ENCODE peak calls at places on chromosomes 1 and 21, in five cellular contexts. A, J, S, Z and P are unnamed samples. For H3K4me1, the result is how much of the 10 kb centered on the place peaks cover.

GRCh38 chr21:31370893-31371652 is 27.0 kb upstream of the TIAM1 start:
- DNase-seq in A (no peak), J (no peak), Z (no peak), S (no peak), P (no peak)

GRCh38 chr1:116356673-116357072 is 16.4 kb upstream of the ATP1A1 start:
- DNase-seq in Z (no peak), J (no peak), A (no peak), S (no peak), P (no peak)

GRCh38 chr1:225750865-225751824 is 26.5 kb upstream of the SRP9 start:
- DNase-seq in S (no peak), A (no peak), Z (no peak), J (no peak), P (no peak)

GRCh38 chr1:73910466-73910865 is 287.5 kb downstream of the LRRIQ3 start:
- DNase-seq in S (no peak), A (no peak), J (no peak), Z (no peak), P (no peak)

GRCh38 chr1:235758931-235759330 is 107.8 kb downstream of the LYST start:
- DNase-seq in Z (no peak), J (no peak), A (no peak), S (no peak), P (peak)

GRCh38 chr1:108000620-108001105 is 35.7 kb upstream of the VAV3 start:
- DNase-seq in J (peak), S (no peak), A (peak), Z (no peak), P (no peak)

GRCh38 chr1:201356236-201356635 is 21.2 kb downstream of the TNNT2 start:
- DNase-seq in A (no peak), Z (no peak), S (no peak), J (no peak), P (no peak)

GRCh38 chr1:43444151-43444826 is 9.4 kb downstream of the HYI start:
- DNase-seq in A (no peak), S (no peak), Z (no peak), J (no peak), P (no peak)

GRCh38 chr1:9823693-9823942 is 147 bp downstream of the CLSTN1 start:
- DNase-seq in J (no peak), Z (no peak), A (no peak), S (no peak), P (no peak)

GRCh38 chr1:54331091-54331772 is 75.0 kb downstream of the SSBP3 start:
- DNase-seq in J (no peak), A (no peak), S (no peak), Z (no peak), P (no peak)

GRCh38 chr21:41630249-41630648 is 122.3 kb upstream of the TMPRSS2 start:
- DNase-seq in J (no peak), S (no peak), A (peak), Z (no peak), P (peak)

GRCh38 chr1:156245451-156246232 is 2.2 kb downstream of the PAQR6 start:
- DNase-seq in S (peak), Z (peak), J (peak), A (no peak), P (no peak)

GRCh38 chr1:98903261-98903660 is 101.4 kb downstream of the PLPPR5 start:
- DNase-seq in Z (no peak), S (no peak), J (no peak), A (no peak), P (peak)

GRCh38 chr1:82979593-82980230 is 1019.2 kb downstream of the TTLL7 start:
- DNase-seq in J (no peak), Z (no peak), A (no peak), S (no peak), P (no peak)

GRCh38 chr1:19765623-19766022 is 34.1 kb downstream of the TMCO4 start:
- DNase-seq in S (no peak), A (peak), J (no peak), Z (no peak), P (peak)

GRCh38 chr1:159141584-159142518 is 29.6 kb upstream of the CADM3 start:
- DNase-seq in A (no peak), J (no peak), Z (peak), S (no peak), P (peak)

GRCh38 chr21:39134288-39134810 is 48.9 kb downstream of the PSMG1 start:
- DNase-seq in A (no peak), S (no peak), Z (no peak), J (no peak), P (no peak)

GRCh38 chr21:39132248-39132647 is 51.0 kb downstream of the PSMG1 start:
- DNase-seq in S (no peak), Z (no peak), J (no peak), A (no peak), P (peak)

GRCh38 chr21:39141502-39141901 is 41.7 kb downstream of the PSMG1 start:
- DNase-seq in A (no peak), J (no peak), Z (no peak), S (no peak), P (no peak)

GRCh38 chr21:39136711-39137110 is 46.5 kb downstream of the PSMG1 start:
- DNase-seq in S (no peak), Z (no peak), J (no peak), A (peak), P (no peak)

GRCh38 chr21:39137248-39138186 is 45.7 kb downstream of the PSMG1 start:
- DNase-seq in Z (peak), J (no peak), S (no peak), A (no peak), P (no peak)
- TF ChIP-seq CTCF in Z (peak), J (no peak), S (no peak), A (no peak), P (peak)

GRCh38 chr21:45042664-45043161 is 31.7 kb upstream of the ADARB1 start:
- DNase-seq in S (no peak), Z (no peak), J (no peak), A (no peak), P (no peak)

GRCh38 chr21:45041351-45041805 is 33.0 kb upstream of the ADARB1 start:
- DNase-seq in A (no peak), J (peak), Z (no peak), S (no peak), P (no peak)

GRCh38 chr21:45043541-45044020 is 30.8 kb upstream of the ADARB1 start:
- DNase-seq in S (no peak), A (no peak), Z (no peak), J (no peak), P (no peak)

GRCh38 chr21:45040739-45041138 is 33.6 kb upstream of the ADARB1 start:
- DNase-seq in S (no peak), J (no peak), Z (no peak), A (no peak), P (no peak)

DNA sequence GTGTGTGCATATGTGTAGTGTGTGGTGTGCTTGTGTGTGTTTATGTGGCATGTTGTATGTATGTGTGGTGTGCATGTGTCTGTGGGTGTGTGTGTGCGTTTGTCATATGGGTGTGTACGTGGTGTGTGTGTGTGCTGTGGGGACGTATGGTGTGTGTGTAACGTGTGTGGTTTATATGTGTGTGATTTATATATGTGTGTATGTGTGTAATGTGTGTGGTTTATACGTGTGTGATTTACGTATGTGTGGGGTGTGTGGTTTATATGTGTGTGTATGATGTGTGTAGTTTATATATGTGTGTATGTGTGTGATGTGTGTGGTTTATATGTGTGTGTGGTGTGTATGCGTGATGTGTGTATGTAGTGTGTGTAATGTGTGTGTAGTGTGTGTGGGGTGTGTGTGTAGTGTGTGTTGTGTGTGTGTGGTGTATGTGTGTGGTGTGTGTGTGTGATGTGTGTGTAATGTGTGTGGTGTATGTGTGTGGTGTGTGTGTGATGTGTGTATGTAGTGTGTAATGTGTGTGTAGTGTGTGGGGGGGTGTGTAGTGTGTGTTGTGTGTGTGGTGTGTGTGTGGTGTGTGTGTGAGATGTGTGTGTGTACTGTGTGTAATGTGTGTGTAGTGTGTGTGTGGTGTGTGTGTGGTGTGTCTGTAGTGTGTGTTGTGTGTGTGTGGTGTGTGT is 32.3 kb upstream of the ADARB1 start:
- DNase-seq in S (no peak), A (no peak), Z (no peak), J (no peak), P (no peak)
- H3K4me1 ChIP-seq in S (under half), A (under half), Z (under half), J (under half), P (under half)

DNA sequence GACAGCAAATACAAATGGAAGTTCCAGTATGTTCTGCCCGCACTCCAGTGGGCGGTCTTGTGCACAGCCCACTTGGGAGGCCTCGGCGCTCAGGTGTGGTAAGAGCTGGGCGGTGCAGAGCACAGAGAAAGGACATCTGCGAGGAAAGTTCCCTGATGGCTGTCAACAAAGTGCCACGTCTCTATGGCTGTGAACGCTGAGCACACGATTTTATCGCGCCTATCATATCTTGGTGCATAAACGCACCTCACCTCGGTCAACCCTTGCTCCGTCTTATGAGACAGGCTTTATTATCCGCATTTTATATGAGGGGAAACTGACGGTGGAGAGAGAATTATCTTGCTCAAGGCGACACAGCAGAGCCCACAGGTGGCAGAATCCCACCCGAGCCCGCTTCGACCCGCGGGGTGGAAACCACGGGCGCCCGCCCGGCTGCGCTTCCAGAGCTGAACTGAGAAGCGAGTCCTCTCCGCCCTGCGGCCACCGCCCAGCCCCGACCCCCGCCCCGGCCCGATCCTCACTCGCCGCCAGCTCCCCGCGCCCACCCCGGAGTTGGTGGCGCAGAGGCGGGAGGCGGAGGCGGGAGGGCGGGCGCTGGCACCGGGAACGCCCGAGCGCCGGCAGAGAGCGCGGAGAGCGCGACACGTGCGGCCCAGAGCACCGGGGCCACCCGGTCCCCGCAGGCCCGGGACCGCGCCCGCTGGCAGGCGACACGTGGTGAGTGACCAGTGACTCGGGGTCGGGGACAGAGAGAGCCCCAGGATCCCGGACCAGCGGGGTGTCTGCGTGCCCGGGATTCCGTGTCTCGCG is at the start of gene IL12RB2:
- DNase-seq in J (peak), Z (peak), A (no peak), S (peak), P (no peak)
- H3K27ac ChIP-seq in J (no peak), Z (no peak), A (no peak), S (no peak), P (peak)

DNA sequence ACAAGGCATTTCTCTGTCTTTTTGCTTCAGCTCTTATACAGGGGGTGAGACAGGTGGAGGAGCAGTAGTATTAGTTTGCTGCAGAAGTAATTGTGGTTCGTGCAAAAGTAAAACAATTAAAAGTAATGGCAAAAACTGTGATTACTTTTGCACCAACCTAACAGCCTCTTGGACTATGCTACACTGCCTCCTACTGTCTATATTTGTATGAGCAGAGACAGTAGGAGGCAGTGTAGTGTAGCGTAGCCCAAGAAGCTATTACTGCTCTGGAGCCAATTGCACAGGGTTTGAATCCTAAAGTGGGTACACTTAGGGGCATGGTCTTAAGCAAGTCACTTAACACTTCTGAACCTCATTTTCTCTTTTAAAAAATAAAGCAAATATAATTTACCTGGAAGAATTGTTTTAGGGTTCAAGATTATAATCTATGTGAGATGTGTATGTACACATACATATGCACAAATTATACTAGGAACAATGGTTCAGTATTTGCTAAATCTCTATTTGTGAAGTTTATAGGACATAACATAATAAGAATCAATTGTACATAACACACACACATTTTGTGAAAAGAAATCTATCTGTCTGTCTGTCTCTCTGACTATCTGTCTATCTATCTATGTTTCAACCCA is 103.8 kb downstream of the BRINP3 start:
- DNase-seq in Z (peak), A (no peak), S (no peak), J (no peak), P (no peak)
- TF ChIP-seq CTCF in Z (peak), A (peak), S (no peak), J (peak), P (peak)

DNA sequence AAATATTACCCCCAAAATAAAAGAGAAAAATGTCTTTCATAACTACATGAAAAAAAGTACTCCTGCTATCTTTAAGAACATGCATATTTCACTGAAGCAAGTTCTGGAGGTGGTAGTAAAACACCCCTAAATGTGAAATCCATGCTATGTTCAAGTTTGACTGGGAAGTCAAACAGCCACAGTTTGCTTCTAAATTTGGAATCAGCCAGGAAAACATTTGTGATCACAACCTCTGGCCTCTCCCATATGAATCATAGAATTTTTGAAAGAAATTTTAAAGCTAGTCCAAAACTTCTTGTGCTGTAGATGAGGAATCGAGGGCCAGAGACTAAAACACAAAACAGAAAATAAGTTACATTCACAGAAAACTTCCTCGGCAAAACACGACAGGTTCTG is 6.6 kb downstream of the SORT1 start:
- DNase-seq in S (no peak), J (no peak), Z (no peak), A (no peak), P (no peak)
- H3K4me1 ChIP-seq in S (under half), J (under half), Z (under half), A (under half), P (under half)